ENCODE peak calls at places on chromosomes 12 and 14, in seven cellular contexts. One of them, this sample, is unnamed.

GRCh38 chr12:98743362-98743953 is 98.4 kb downstream of the APAF1 start:
- DNase-seq in AG09309: no peak
- DNase-seq in psoas muscle: no peak
- DNase-seq in WTC11: peak
- DNase-seq in WERI-Rb-1: peak
- DNase-seq in progenitor cell of endocrine pancreas: no peak
- DNase-seq in heart left ventricle: no peak
- DNase-seq in this sample: no peak

GRCh38 chr14:104396682-104397470 is 182.7 kb upstream of the C14orf180 start:
- DNase-seq in heart left ventricle: no peak
- DNase-seq in psoas muscle: no peak
- DNase-seq in WERI-Rb-1: no peak
- DNase-seq in progenitor cell of endocrine pancreas: no peak
- DNase-seq in WTC11: no peak
- DNase-seq in AG09309: no peak
- DNase-seq in this sample: no peak

GRCh38 chr12:100896192-100896591 is 101.6 kb downstream of the ANO4 start:
- DNase-seq in WERI-Rb-1: no peak
- DNase-seq in heart left ventricle: no peak
- DNase-seq in psoas muscle: no peak
- DNase-seq in AG09309: no peak
- DNase-seq in WTC11: no peak
- DNase-seq in progenitor cell of endocrine pancreas: no peak
- DNase-seq in this sample: no peak

GRCh38 chr12:105878964-105879363 is 259.8 kb downstream of the NUAK1 start:
- DNase-seq in WERI-Rb-1: no peak
- DNase-seq in progenitor cell of endocrine pancreas: no peak
- DNase-seq in WTC11: no peak
- DNase-seq in AG09309: no peak
- DNase-seq in heart left ventricle: no peak
- DNase-seq in psoas muscle: no peak
- DNase-seq in this sample: no peak

GRCh38 chr12:55829967-55830600 is 697 bp upstream of the DNAJC14 start:
- DNase-seq in WTC11: peak
- DNase-seq in progenitor cell of endocrine pancreas: peak
- DNase-seq in psoas muscle: peak
- DNase-seq in AG09309: no peak
- DNase-seq in heart left ventricle: peak
- DNase-seq in WERI-Rb-1: peak
- DNase-seq in this sample: no peak

GRCh38 chr12:5051334-5051733 is 7.7 kb downstream of the KCNA5 start:
- DNase-seq in WTC11: no peak
- DNase-seq in AG09309: no peak
- DNase-seq in progenitor cell of endocrine pancreas: no peak
- DNase-seq in psoas muscle: no peak
- DNase-seq in heart left ventricle: no peak
- DNase-seq in WERI-Rb-1: no peak
- DNase-seq in this sample: no peak

GRCh38 chr14:90781344-90781761 is 34.9 kb downstream of the TTC7B start:
- DNase-seq in WERI-Rb-1: no peak
- DNase-seq in heart left ventricle: no peak
- DNase-seq in progenitor cell of endocrine pancreas: no peak
- DNase-seq in psoas muscle: no peak
- DNase-seq in WTC11: no peak
- DNase-seq in AG09309: peak
- DNase-seq in this sample: peak

GRCh38 chr12:115085594-115085993 is 401.6 kb upstream of the TBX3 start:
- DNase-seq in heart left ventricle: no peak
- DNase-seq in progenitor cell of endocrine pancreas: no peak
- DNase-seq in AG09309: no peak
- DNase-seq in WTC11: no peak
- DNase-seq in WERI-Rb-1: no peak
- DNase-seq in psoas muscle: no peak
- DNase-seq in this sample: no peak

GRCh38 chr12:77841467-77842054 is 10.9 kb downstream of the NAV3 start:
- DNase-seq in WERI-Rb-1: no peak
- DNase-seq in heart left ventricle: peak
- DNase-seq in AG09309: no peak
- DNase-seq in progenitor cell of endocrine pancreas: no peak
- DNase-seq in WTC11: no peak
- DNase-seq in psoas muscle: no peak
- DNase-seq in this sample: no peak

GRCh38 chr14:99575043-99576023 is 28.7 kb downstream of the CCDC85C start:
- DNase-seq in psoas muscle: no peak
- DNase-seq in AG09309: no peak
- DNase-seq in WERI-Rb-1: peak
- DNase-seq in WTC11: no peak
- DNase-seq in progenitor cell of endocrine pancreas: no peak
- DNase-seq in heart left ventricle: peak
- DNase-seq in this sample: no peak

GRCh38 chr14:61247935-61248334 is 33.2 kb downstream of the TMEM30B start:
- DNase-seq in WTC11: no peak
- DNase-seq in progenitor cell of endocrine pancreas: no peak
- DNase-seq in psoas muscle: no peak
- DNase-seq in WERI-Rb-1: no peak
- DNase-seq in heart left ventricle: no peak
- DNase-seq in AG09309: no peak
- DNase-seq in this sample: no peak

GRCh38 chr12:14479004-14479403 is 88.7 kb downstream of the PLBD1 start:
- DNase-seq in heart left ventricle: no peak
- DNase-seq in WTC11: no peak
- DNase-seq in psoas muscle: no peak
- DNase-seq in AG09309: no peak
- DNase-seq in WERI-Rb-1: no peak
- DNase-seq in progenitor cell of endocrine pancreas: no peak
- DNase-seq in this sample: no peak

GRCh38 chr12:5078423-5078822 is 34.7 kb downstream of the KCNA5 start:
- DNase-seq in progenitor cell of endocrine pancreas: no peak
- DNase-seq in WTC11: no peak
- DNase-seq in psoas muscle: no peak
- DNase-seq in heart left ventricle: peak
- DNase-seq in AG09309: no peak
- DNase-seq in WERI-Rb-1: no peak
- DNase-seq in this sample: no peak

GRCh38 chr12:685388-685787 is 22.1 kb upstream of the NINJ2 start:
- DNase-seq in heart left ventricle: no peak
- DNase-seq in progenitor cell of endocrine pancreas: no peak
- DNase-seq in psoas muscle: no peak
- DNase-seq in WTC11: no peak
- DNase-seq in AG09309: no peak
- DNase-seq in WERI-Rb-1: no peak
- DNase-seq in this sample: no peak

GRCh38 chr14:70601162-70601561 is 707 bp upstream of the MED6 start:
- DNase-seq in AG09309: peak
- DNase-seq in heart left ventricle: no peak
- DNase-seq in psoas muscle: no peak
- DNase-seq in WERI-Rb-1: no peak
- DNase-seq in WTC11: no peak
- DNase-seq in progenitor cell of endocrine pancreas: no peak
- DNase-seq in this sample: no peak

GRCh38 chr12:101480849-101481248 is 5.7 kb downstream of the SPIC start:
- DNase-seq in heart left ventricle: no peak
- DNase-seq in WTC11: no peak
- DNase-seq in WERI-Rb-1: no peak
- DNase-seq in AG09309: no peak
- DNase-seq in psoas muscle: no peak
- DNase-seq in progenitor cell of endocrine pancreas: no peak
- DNase-seq in this sample: no peak

GRCh38 chr14:75427482-75428229 is at the start of gene JDP2:
- DNase-seq in psoas muscle: peak
- DNase-seq in AG09309: peak
- DNase-seq in WERI-Rb-1: peak
- DNase-seq in heart left ventricle: peak
- DNase-seq in WTC11: peak
- DNase-seq in progenitor cell of endocrine pancreas: peak
- DNase-seq in this sample: no peak
- TF ChIP-seq CTCF in psoas muscle: peak
- TF ChIP-seq CTCF in AG09309: peak
- TF ChIP-seq CTCF in WERI-Rb-1: no peak
- TF ChIP-seq CTCF in heart left ventricle: no peak
- TF ChIP-seq CTCF in WTC11: no peak
- TF ChIP-seq CTCF in progenitor cell of endocrine pancreas: no peak
- TF ChIP-seq CTCF in this sample: peak

GRCh38 chr14:21103165-21103709 is 2.4 kb downstream of the TMEM253 start:
- DNase-seq in progenitor cell of endocrine pancreas: no peak
- DNase-seq in WERI-Rb-1: no peak
- DNase-seq in AG09309: no peak
- DNase-seq in heart left ventricle: no peak
- DNase-seq in WTC11: no peak
- DNase-seq in psoas muscle: no peak
- DNase-seq in this sample: no peak
- TF ChIP-seq CTCF in progenitor cell of endocrine pancreas: no peak
- TF ChIP-seq CTCF in WERI-Rb-1: no peak
- TF ChIP-seq CTCF in AG09309: no peak
- TF ChIP-seq CTCF in heart left ventricle: no peak
- TF ChIP-seq CTCF in WTC11: no peak
- TF ChIP-seq CTCF in psoas muscle: no peak
- TF ChIP-seq CTCF in this sample: no peak

DNA sequence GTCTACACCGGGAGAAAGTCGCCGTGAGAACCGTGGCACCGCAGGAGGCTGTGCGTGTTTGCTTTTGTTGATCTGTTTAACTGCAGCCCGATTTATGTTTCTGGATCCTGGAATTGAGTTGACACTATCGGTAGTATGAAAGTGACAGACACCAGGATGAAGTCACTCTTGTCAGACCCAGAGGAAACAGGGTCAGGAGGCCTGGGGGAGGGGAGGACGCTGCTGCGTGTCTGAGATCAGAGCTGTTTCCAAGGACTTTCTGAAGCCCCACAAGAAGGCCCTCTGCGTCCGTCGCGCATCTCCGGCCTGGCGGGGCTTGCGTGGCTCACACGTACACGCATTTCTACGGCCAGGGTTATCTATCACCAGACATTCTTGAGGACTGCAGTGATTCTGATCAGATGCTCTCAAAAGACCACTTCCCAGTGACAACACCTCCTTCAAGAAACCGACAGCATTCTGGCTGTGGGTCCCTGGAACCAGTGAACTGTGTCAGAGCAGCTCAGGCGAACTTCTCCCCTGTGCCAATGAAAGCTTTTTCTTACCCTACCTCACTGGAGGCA is 263.4 kb downstream of the ADGRD1 start:
- DNase-seq in progenitor cell of endocrine pancreas: no peak
- DNase-seq in WTC11: no peak
- DNase-seq in heart left ventricle: no peak
- DNase-seq in psoas muscle: no peak
- DNase-seq in WERI-Rb-1: peak
- DNase-seq in AG09309: no peak
- DNase-seq in this sample: no peak
- TF ChIP-seq CTCF in progenitor cell of endocrine pancreas: no peak
- TF ChIP-seq CTCF in WTC11: no peak
- TF ChIP-seq CTCF in heart left ventricle: no peak
- TF ChIP-seq CTCF in psoas muscle: no peak
- TF ChIP-seq CTCF in WERI-Rb-1: no peak
- TF ChIP-seq CTCF in AG09309: no peak
- TF ChIP-seq CTCF in this sample: no peak

GRCh38 chr14:50037240-50037639 is 79.1 kb downstream of the VCPKMT start:
- DNase-seq in WERI-Rb-1: no peak
- DNase-seq in psoas muscle: no peak
- DNase-seq in WTC11: no peak
- DNase-seq in heart left ventricle: no peak
- DNase-seq in progenitor cell of endocrine pancreas: no peak
- DNase-seq in AG09309: no peak
- DNase-seq in this sample: no peak

GRCh38 chr14:50039734-50040400 is 76.5 kb downstream of the VCPKMT start:
- DNase-seq in heart left ventricle: no peak
- DNase-seq in AG09309: peak
- DNase-seq in psoas muscle: peak
- DNase-seq in WTC11: no peak
- DNase-seq in WERI-Rb-1: no peak
- DNase-seq in progenitor cell of endocrine pancreas: no peak
- DNase-seq in this sample: no peak

GRCh38 chr14:50039120-50039517 is 77.3 kb downstream of the VCPKMT start:
- DNase-seq in WERI-Rb-1: no peak
- DNase-seq in WTC11: no peak
- DNase-seq in AG09309: no peak
- DNase-seq in progenitor cell of endocrine pancreas: no peak
- DNase-seq in psoas muscle: no peak
- DNase-seq in heart left ventricle: no peak
- DNase-seq in this sample: no peak

GRCh38 chr14:50037837-50038236 is 78.5 kb downstream of the VCPKMT start:
- DNase-seq in progenitor cell of endocrine pancreas: no peak
- DNase-seq in AG09309: no peak
- DNase-seq in psoas muscle: no peak
- DNase-seq in heart left ventricle: no peak
- DNase-seq in WTC11: no peak
- DNase-seq in WERI-Rb-1: no peak
- DNase-seq in this sample: no peak

DNA sequence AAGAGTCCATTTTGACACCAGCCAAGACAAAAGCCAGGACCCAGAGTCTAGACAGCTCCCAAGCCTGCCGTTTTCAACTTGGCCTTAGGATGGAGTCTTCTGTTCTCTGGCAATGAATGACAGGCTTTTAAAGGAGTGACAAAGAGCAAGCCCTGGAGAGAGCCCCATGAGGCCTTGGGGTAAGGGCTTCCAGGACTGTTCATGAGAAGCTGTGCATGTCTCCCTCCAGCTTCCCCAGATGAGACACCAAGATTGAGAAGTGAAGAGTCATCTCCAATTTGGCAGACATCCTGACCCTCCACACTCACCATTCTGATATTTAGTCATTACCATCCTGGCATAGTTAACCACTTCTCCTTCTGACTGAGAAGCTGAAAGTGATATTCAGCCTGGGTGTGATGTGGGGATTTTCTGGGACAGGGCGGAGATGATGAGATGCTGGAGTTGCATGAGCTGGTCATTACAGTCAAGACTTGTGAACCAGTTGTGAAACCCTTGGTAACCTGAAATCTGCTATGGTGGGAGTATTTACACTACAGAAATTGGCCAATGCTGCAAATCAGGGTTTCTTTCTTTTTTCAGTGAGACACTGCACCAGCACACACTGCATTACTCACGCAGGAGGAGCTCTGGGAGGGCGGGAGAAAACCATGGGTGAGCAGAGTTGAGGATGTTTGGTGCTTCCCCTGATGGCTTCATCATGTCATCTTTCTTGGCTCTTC is 77.8 kb downstream of the VCPKMT start:
- DNase-seq in WERI-Rb-1: no peak
- DNase-seq in AG09309: peak
- DNase-seq in psoas muscle: peak
- DNase-seq in heart left ventricle: no peak
- DNase-seq in WTC11: no peak
- DNase-seq in progenitor cell of endocrine pancreas: no peak
- DNase-seq in this sample: no peak
- TF ChIP-seq CTCF in WERI-Rb-1: no peak
- TF ChIP-seq CTCF in AG09309: peak
- TF ChIP-seq CTCF in psoas muscle: no peak
- TF ChIP-seq CTCF in heart left ventricle: no peak
- TF ChIP-seq CTCF in WTC11: no peak
- TF ChIP-seq CTCF in progenitor cell of endocrine pancreas: no peak
- TF ChIP-seq CTCF in this sample: no peak

This sample was measured in chondrocyte.